ENCODE peak calls at places on chromosomes 13 and 19, in six cellular contexts. G is ascending aorta, F is ELF-1, Y is heart left ventricle, R is cardiac fibroblast, C is NCI-H1092. U is an unnamed sample.

GRCh38 chr19:31664096-31664495 is 314.9 kb upstream of the TSHZ3 start:
- DNase-seq in G (no peak), F (peak), Y (no peak), R (no peak), C (no peak), U (no peak)

GRCh38 chr13:41311607-41312500 is 787 bp downstream of the NAA16 start:
- DNase-seq in G (no peak), F (peak), Y (peak), R (peak), C (no peak), U (no peak)

GRCh38 chr19:11446652-11447301 is 11.3 kb downstream of the PRKCSH start:
- DNase-seq in G (no peak), F (peak), Y (peak), R (peak), C (peak), U (no peak)

GRCh38 chr19:50323782-50324133 is 5.4 kb downstream of the KCNC3 start:
- DNase-seq in G (no peak), F (no peak), Y (no peak), R (no peak), C (no peak), U (no peak)

GRCh38 chr19:52296400-52296772 is 583 bp upstream of the ZNF480 start:
- DNase-seq in G (no peak), F (no peak), Y (no peak), R (no peak), C (no peak), U (no peak)

GRCh38 chr19:54633401-54633800 is 3.1 kb downstream of the LILRB1 start:
- DNase-seq in G (no peak), F (no peak), Y (no peak), R (no peak), C (no peak), U (no peak)

GRCh38 chr13:50531917-50532899 is 311.3 kb downstream of the DLEU7 start:
- DNase-seq in G (no peak), F (no peak), Y (no peak), R (peak), C (no peak), U (no peak)

GRCh38 chr19:30851646-30852045 is 479.5 kb downstream of the ZNF536 start:
- DNase-seq in G (no peak), F (no peak), Y (no peak), R (no peak), C (no peak), U (no peak)

GRCh38 chr19:5480427-5480836 is 25.2 kb downstream of the ZNRF4 start:
- DNase-seq in G (no peak), F (peak), Y (no peak), R (peak), C (peak), U (no peak)

GRCh38 chr19:41578886-41579285 is 2.9 kb downstream of the CEACAM21 start:
- DNase-seq in G (no peak), F (no peak), Y (no peak), R (no peak), C (no peak), U (no peak)

GRCh38 chr13:34419025-34419424 is 523.0 kb upstream of the NBEA start:
- DNase-seq in G (no peak), F (no peak), Y (no peak), R (no peak), C (peak), U (peak)

GRCh38 chr19:42512130-42512636 is 16.1 kb downstream of the CEACAM1 start:
- DNase-seq in G (no peak), F (no peak), Y (no peak), R (no peak), C (no peak), U (no peak)

GRCh38 chr13:23050126-23050525 is 130.7 kb upstream of the SGCG start:
- DNase-seq in G (no peak), F (no peak), Y (no peak), R (no peak), C (no peak), U (no peak)

GRCh38 chr19:47994209-47994802 is at the start of gene ELSPBP1:
- DNase-seq in G (no peak), F (no peak), Y (no peak), R (no peak), C (no peak), U (no peak)